ENCODE peak calls at places on chromosome 11, in nine cellular contexts. I is cardiac muscle cell; H is GM13976; P is hepatocyte; S is CD8-positive, alpha-beta T cell; E is transverse colon; B is left lung; K is AG10803; Q is body of pancreas. A is an unnamed sample.

GRCh38 chr11:14764899-14765527 is 121.4 kb downstream of the PDE3B start:
- DNase-seq in I (peak), H (peak), P (no peak), S (peak), E (no peak), B (no peak), K (no peak), Q (no peak), A (no peak)

GRCh38 chr11:86692317-86692716 is 19.9 kb upstream of the ME3 start:
- DNase-seq in I (peak), H (no peak), P (no peak), S (no peak), E (no peak), B (no peak), K (no peak), Q (no peak), A (no peak)

GRCh38 chr11:65871811-65872548 is 620 bp downstream of the EFEMP2 start:
- DNase-seq in I (peak), H (no peak), P (peak), S (no peak), E (no peak), B (no peak), K (peak), Q (no peak), A (no peak)

GRCh38 chr11:19368726-19369364 is 128.1 kb upstream of the E2F8 start:
- DNase-seq in I (peak), H (no peak), P (no peak), S (no peak), E (no peak), B (no peak), K (peak), Q (no peak), A (no peak)

GRCh38 chr11:78265326-78265725 is 76.6 kb downstream of the USP35 start:
- DNase-seq in I (no peak), H (no peak), P (no peak), S (no peak), E (no peak), B (no peak), K (no peak), Q (no peak), A (no peak)

GRCh38 chr11:125076378-125076945 is 13.4 kb downstream of the SLC37A2 start:
- DNase-seq in I (no peak), H (peak), P (no peak), S (no peak), E (no peak), B (no peak), K (no peak), Q (no peak), A (no peak)

GRCh38 chr11:65437436-65438227 is 15.0 kb downstream of the NEAT1 start:
- DNase-seq in I (peak), H (no peak), P (peak), S (no peak), E (peak), B (peak), K (peak), Q (no peak), A (no peak)

GRCh38 chr11:2390091-2390870 is 10.3 kb upstream of the TSSC4 start:
- DNase-seq in I (no peak), H (no peak), P (no peak), S (no peak), E (no peak), B (peak), K (no peak), Q (no peak), A (no peak)

GRCh38 chr11:4658629-4659453 is 15.1 kb downstream of the OR51E1 start:
- DNase-seq in I (no peak), H (no peak), P (no peak), S (no peak), E (no peak), B (no peak), K (no peak), Q (no peak), A (no peak)

GRCh38 chr11:124605719-124606118 is 5.5 kb upstream of the PANX3 start:
- DNase-seq in I (no peak), H (no peak), P (no peak), S (no peak), E (peak), B (no peak), K (no peak), Q (no peak), A (no peak)

GRCh38 chr11:6474806-6475500 is 1.2 kb upstream of the TRIM3 start:
- DNase-seq in I (no peak), H (no peak), P (no peak), S (no peak), E (no peak), B (no peak), K (no peak), Q (no peak), A (no peak)

GRCh38 chr11:24386551-24387404 is 110.1 kb upstream of the LUZP2 start:
- DNase-seq in I (peak), H (no peak), P (peak), S (no peak), E (no peak), B (no peak), K (peak), Q (no peak), A (peak)

GRCh38 chr11:110355011-110355744 is 58.8 kb upstream of the RDX start:
- DNase-seq in I (no peak), H (no peak), P (peak), S (no peak), E (no peak), B (no peak), K (no peak), Q (no peak), A (no peak)

GRCh38 chr11:94563176-94563847 is 3.9 kb upstream of the PIWIL4 start:
- DNase-seq in I (peak), H (no peak), P (no peak), S (no peak), E (no peak), B (no peak), K (peak), Q (no peak), A (no peak)

GRCh38 chr11:66835762-66836405 is 7.4 kb upstream of the RCE1 start:
- DNase-seq in I (peak), H (no peak), P (no peak), S (no peak), E (no peak), B (no peak), K (peak), Q (no peak), A (no peak)

GRCh38 chr11:18361154-18361553 is 33.2 kb upstream of the LDHA start:
- DNase-seq in I (no peak), H (no peak), P (no peak), S (no peak), E (no peak), B (no peak), K (no peak), Q (no peak), A (no peak)

GRCh38 chr11:71908218-71908617 is 20.2 kb downstream of the XNDC1N start:
- DNase-seq in I (no peak), H (no peak), P (no peak), S (no peak), E (no peak), B (no peak), K (no peak), Q (no peak), A (no peak)

GRCh38 chr11:30457045-30457444 is 129.1 kb downstream of the MPPED2 start:
- DNase-seq in I (no peak), H (no peak), P (no peak), S (no peak), E (no peak), B (no peak), K (no peak), Q (no peak), A (no peak)

GRCh38 chr11:75263944-75264349 is 23.4 kb downstream of the TPBGL start:
- DNase-seq in I (no peak), H (no peak), P (no peak), S (peak), E (peak), B (peak), K (peak), Q (no peak), A (no peak)

GRCh38 chr11:122791836-122792235 is 46.5 kb upstream of the CRTAM start:
- DNase-seq in I (peak), H (no peak), P (peak), S (no peak), E (no peak), B (no peak), K (peak), Q (no peak), A (no peak)

GRCh38 chr11:112288021-112288420 is 27.4 kb upstream of the PLET1 start:
- DNase-seq in I (no peak), H (no peak), P (no peak), S (no peak), E (no peak), B (no peak), K (no peak), Q (no peak), A (no peak)

GRCh38 chr11:134691985-134692384 is 279.9 kb upstream of the B3GAT1 start:
- DNase-seq in I (no peak), H (no peak), P (no peak), S (no peak), E (no peak), B (no peak), K (peak), Q (no peak), A (no peak)

GRCh38 chr11:45658292-45658991 is 7.0 kb downstream of the CHST1 start:
- DNase-seq in I (peak), H (peak), P (peak), S (no peak), E (peak), B (peak), K (peak), Q (no peak), A (no peak)

GRCh38 chr11:2741377-2742131 is 41.8 kb upstream of the KCNQ1OT1 start:
- DNase-seq in I (peak), H (no peak), P (peak), S (no peak), E (no peak), B (no peak), K (peak), Q (no peak), A (no peak)

GRCh38 chr11:75775056-75775455 is 6.5 kb downstream of the DGAT2 start:
- DNase-seq in I (no peak), H (no peak), P (no peak), S (no peak), E (no peak), B (no peak), K (no peak), Q (no peak), A (no peak)

GRCh38 chr11:14409891-14410290 is 50.9 kb upstream of the RRAS2 start:
- DNase-seq in I (no peak), H (no peak), P (no peak), S (no peak), E (no peak), B (no peak), K (no peak), Q (no peak), A (no peak)

GRCh38 chr11:75815345-75815983 is 454 bp downstream of the UVRAG start:
- DNase-seq in I (peak), H (no peak), P (peak), S (peak), E (peak), B (no peak), K (peak), Q (peak), A (peak)

GRCh38 chr11:63552921-63553320 is 10.3 kb downstream of the PLAAT2 start:
- DNase-seq in I (no peak), H (no peak), P (no peak), S (no peak), E (no peak), B (no peak), K (no peak), Q (no peak), A (no peak)

GRCh38 chr11:133337905-133338536 is 194.3 kb downstream of the OPCML start:
- DNase-seq in I (no peak), H (no peak), P (no peak), S (no peak), E (no peak), B (no peak), K (no peak), Q (no peak), A (no peak)

GRCh38 chr11:78767409-78767932 is 192.8 kb upstream of the NARS2 start:
- DNase-seq in I (no peak), H (no peak), P (no peak), S (no peak), E (no peak), B (no peak), K (no peak), Q (no peak), A (no peak)

GRCh38 chr11:104623518-104623917 is 274.7 kb downstream of the CASP12 start:
- DNase-seq in I (peak), H (no peak), P (no peak), S (no peak), E (no peak), B (no peak), K (peak), Q (no peak), A (no peak)

GRCh38 chr11:78192223-78192719 is 3.6 kb downstream of the USP35 start:
- DNase-seq in I (no peak), H (peak), P (no peak), S (no peak), E (no peak), B (no peak), K (no peak), Q (peak), A (no peak)

GRCh38 chr11:118605116-118605867 is 2.1 kb upstream of the PHLDB1 start:
- DNase-seq in I (peak), H (no peak), P (peak), S (no peak), E (peak), B (no peak), K (peak), Q (peak), A (no peak)

GRCh38 chr11:11948242-11948947 is 60.0 kb downstream of the DKK3 start:
- DNase-seq in I (no peak), H (no peak), P (peak), S (no peak), E (no peak), B (no peak), K (no peak), Q (no peak), A (no peak)

GRCh38 chr11:132300283-132300682 is 929.9 kb downstream of the NTM start:
- DNase-seq in I (peak), H (no peak), P (peak), S (no peak), E (no peak), B (no peak), K (no peak), Q (no peak), A (no peak)

GRCh38 chr11:61305417-61305816 is 10.3 kb upstream of the VWCE start:
- DNase-seq in I (no peak), H (no peak), P (no peak), S (no peak), E (no peak), B (no peak), K (no peak), Q (no peak), A (no peak)

GRCh38 chr11:112961751-112962747 is 829 bp downstream of the NCAM1 start:
- DNase-seq in I (peak), H (peak), P (peak), S (no peak), E (peak), B (peak), K (no peak), Q (no peak), A (no peak)

GRCh38 chr11:123062892-123063395 is 1.0 kb upstream of the HSPA8 start:
- DNase-seq in I (peak), H (no peak), P (no peak), S (no peak), E (no peak), B (no peak), K (peak), Q (no peak), A (no peak)

GRCh38 chr11:61349189-61349751 is 12.4 kb downstream of the CYB561A3 start:
- DNase-seq in I (no peak), H (no peak), P (no peak), S (no peak), E (no peak), B (no peak), K (no peak), Q (no peak), A (no peak)

GRCh38 chr11:34792143-34792542 is 124.0 kb downstream of the APIP start:
- DNase-seq in I (peak), H (no peak), P (no peak), S (no peak), E (no peak), B (no peak), K (no peak), Q (no peak), A (no peak)
- TF ChIP-seq CTCF in I (peak), H (no peak), P (no peak), S (no peak), E (no peak), B (no peak), K (no peak), Q (no peak), A (peak)

GRCh38 chr11:942853-943252 is 17.2 kb downstream of the AP2A2 start:
- DNase-seq in I (peak), H (no peak), P (no peak), S (no peak), E (no peak), B (no peak), K (peak), Q (no peak), A (no peak)

GRCh38 chr11:940496-941135 is 14.9 kb downstream of the AP2A2 start:
- DNase-seq in I (no peak), H (no peak), P (no peak), S (no peak), E (no peak), B (no peak), K (no peak), Q (no peak), A (no peak)

GRCh38 chr11:945986-946385 is 20.3 kb downstream of the AP2A2 start:
- DNase-seq in I (peak), H (no peak), P (peak), S (no peak), E (no peak), B (no peak), K (no peak), Q (no peak), A (no peak)

GRCh38 chr11:947744-948143 is 22.1 kb downstream of the AP2A2 start:
- DNase-seq in I (no peak), H (no peak), P (no peak), S (no peak), E (no peak), B (no peak), K (no peak), Q (no peak), A (no peak)

DNA sequence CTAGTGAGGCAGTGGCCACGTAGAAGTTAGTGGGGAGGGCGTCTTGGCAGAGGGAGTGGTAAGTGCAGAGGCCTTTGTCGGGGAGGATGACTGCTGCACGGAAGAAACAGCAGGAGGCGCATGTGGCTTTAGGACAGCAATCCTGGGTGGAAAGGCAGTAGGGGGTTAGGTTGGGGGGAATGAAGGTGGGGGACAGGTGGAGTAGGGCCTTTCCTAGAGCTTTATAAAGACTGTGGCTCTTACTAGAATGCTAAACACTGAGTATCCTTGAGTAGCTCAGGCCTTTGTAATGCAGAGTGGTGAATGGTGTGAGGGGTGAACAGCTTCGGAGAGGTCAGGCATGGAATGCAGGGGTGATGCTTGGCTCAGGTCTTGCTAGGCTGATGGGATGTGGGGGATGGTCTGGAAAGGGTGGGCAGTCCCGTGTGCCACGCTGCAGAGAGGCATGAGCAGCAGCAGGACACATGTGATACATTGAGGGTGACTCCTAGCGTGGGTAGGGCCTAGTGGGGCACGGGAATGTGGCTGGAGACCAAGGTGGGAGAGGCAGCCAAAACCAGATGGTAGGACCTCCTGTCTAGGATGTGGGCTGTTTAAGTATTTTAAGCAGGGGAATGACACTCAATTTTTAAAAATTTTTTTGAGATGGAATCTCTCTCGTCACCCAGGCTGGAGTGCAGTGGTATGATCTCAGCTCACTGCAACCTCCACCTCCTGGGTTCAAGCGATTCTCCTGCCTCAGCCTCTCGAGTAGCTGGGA is 19.2 kb downstream of the AP2A2 start:
- DNase-seq in I (peak), H (no peak), P (no peak), S (no peak), E (no peak), B (no peak), K (peak), Q (no peak), A (no peak)
- TF ChIP-seq CTCF in I (peak), H (no peak), P (peak), S (no peak), E (no peak), B (no peak), K (peak), Q (no peak), A (no peak)

GRCh38 chr11:68821670-68822069 is 20.0 kb downstream of the CPT1A start:
- DNase-seq in I (no peak), H (no peak), P (no peak), S (no peak), E (no peak), B (no peak), K (no peak), Q (no peak), A (no peak)
- TF ChIP-seq CTCF in I (peak), H (no peak), P (no peak), S (no peak), E (no peak), B (no peak), K (no peak), Q (no peak), A (no peak)

GRCh38 chr11:93244018-93244417 is 46.2 kb upstream of the SLC36A4 start:
- DNase-seq in I (no peak), H (no peak), P (no peak), S (no peak), E (no peak), B (no peak), K (no peak), Q (no peak), A (no peak)

GRCh38 chr11:93251922-93252321 is 54.1 kb upstream of the SLC36A4 start:
- DNase-seq in I (no peak), H (no peak), P (no peak), S (no peak), E (no peak), B (no peak), K (no peak), Q (no peak), A (no peak)

GRCh38 chr11:93253111-93253510 is 55.3 kb upstream of the SLC36A4 start:
- DNase-seq in I (no peak), H (no peak), P (no peak), S (no peak), E (no peak), B (no peak), K (no peak), Q (no peak), A (no peak)

GRCh38 chr11:93249437-93250210 is 51.8 kb upstream of the SLC36A4 start:
- DNase-seq in I (no peak), H (no peak), P (peak), S (no peak), E (no peak), B (no peak), K (peak), Q (no peak), A (no peak)

GRCh38 chr11:93248602-93249001 is 50.8 kb upstream of the SLC36A4 start:
- DNase-seq in I (peak), H (no peak), P (no peak), S (no peak), E (no peak), B (no peak), K (peak), Q (no peak), A (no peak)
- TF ChIP-seq CTCF in I (peak), H (no peak), P (peak), S (no peak), E (peak), B (no peak), K (peak), Q (peak), A (no peak)

GRCh38 chr11:114610984-114611944 is 15.7 kb upstream of the NXPE4 start:
- DNase-seq in I (peak), H (no peak), P (peak), S (no peak), E (no peak), B (no peak), K (peak), Q (no peak), A (no peak)
- TF ChIP-seq CTCF in I (no peak), H (no peak), P (no peak), S (no peak), E (no peak), B (peak), K (peak), Q (no peak), A (no peak)

GRCh38 chr11:57703341-57703740 is 8.7 kb downstream of the MED19 start:
- DNase-seq in I (no peak), H (no peak), P (no peak), S (no peak), E (no peak), B (no peak), K (no peak), Q (no peak), A (no peak)

GRCh38 chr11:57704932-57705331 is 7.1 kb downstream of the MED19 start:
- DNase-seq in I (no peak), H (no peak), P (no peak), S (no peak), E (no peak), B (no peak), K (no peak), Q (no peak), A (no peak)

GRCh38 chr11:57698843-57699365 is 13.1 kb downstream of the MED19 start:
- DNase-seq in I (no peak), H (no peak), P (no peak), S (no peak), E (no peak), B (no peak), K (no peak), Q (no peak), A (no peak)

GRCh38 chr11:57699813-57700212 is 12.2 kb downstream of the MED19 start:
- DNase-seq in I (no peak), H (no peak), P (no peak), S (no peak), E (no peak), B (no peak), K (no peak), Q (no peak), A (no peak)

GRCh38 chr11:57700425-57700824 is 11.6 kb downstream of the MED19 start:
- DNase-seq in I (no peak), H (no peak), P (no peak), S (no peak), E (no peak), B (no peak), K (no peak), Q (no peak), A (no peak)
- TF ChIP-seq CTCF in I (no peak), H (no peak), P (no peak), S (no peak), E (no peak), B (no peak), K (no peak), Q (no peak), A (no peak)

GRCh38 chr11:70378506-70379134 is 19.7 kb upstream of the CTTN start:
- DNase-seq in I (no peak), H (no peak), P (no peak), S (no peak), E (no peak), B (no peak), K (no peak), Q (no peak), A (no peak)
- TF ChIP-seq CTCF in I (no peak), H (peak), P (no peak), S (no peak), E (no peak), B (no peak), K (no peak), Q (no peak), A (peak)